ENCODE peak calls at places on chromosome 1, in four cellular contexts. J is NCI-H2081, D is Calu3, W is tibial artery. M is an unnamed sample.

GRCh38 chr1:62439652-62440371 is 3.0 kb downstream of the USP1 start:
- DNase-seq in D (no peak), W (no peak), J (no peak), M (no peak)

GRCh38 chr1:212315907-212316306 is 30.7 kb downstream of the PPP2R5A start:
- DNase-seq in D (peak; percentile 41), W (no peak), J (no peak), M (peak; percentile 34)

GRCh38 chr1:61120307-61120840 is 38.0 kb downstream of the NFIA start:
- DNase-seq in J (no peak), W (no peak), D (no peak), M (no peak)

GRCh38 chr1:10835423-10836421 is 39.3 kb upstream of the CASZ1 start:
- DNase-seq in W (no peak), D (peak; percentile 34), J (peak; percentile 97), M (peak; percentile 93)

GRCh38 chr1:183236158-183236725 is 50.2 kb downstream of the LAMC2 start:
- DNase-seq in J (no peak), D (no peak), W (no peak), M (no peak)

GRCh38 chr1:25056536-25056935 is 126.5 kb upstream of the RUNX3 start:
- DNase-seq in D (no peak), W (no peak), J (no peak), M (no peak)

GRCh38 chr1:232557661-232558260 is 72.2 kb downstream of the SIPA1L2 start:
- DNase-seq in J (no peak), D (no peak), W (no peak), M (peak; percentile 72)

GRCh38 chr1:115670476-115671175 is 28.9 kb downstream of the VANGL1 start:
- DNase-seq in D (no peak), W (no peak), J (peak; percentile 65), M (peak; percentile 83)

GRCh38 chr1:209937996-209938959 is at the start of gene SYT14:
- DNase-seq in D (peak; percentile 29), W (no peak), J (peak; percentile 83), M (peak; percentile 83)

GRCh38 chr1:167441222-167441621 is 77.1 kb downstream of the CD247 start:
- DNase-seq in J (no peak), D (no peak), W (no peak), M (no peak)

GRCh38 chr1:165837838-165838364 is 10.5 kb downstream of the UCK2 start:
- DNase-seq in D (no peak), J (no peak), W (no peak), M (no peak)

GRCh38 chr1:64038965-64039926 is 164.2 kb upstream of the UBE2U start:
- DNase-seq in J (no peak), W (peak; percentile 79), D (peak; percentile 51), M (no peak)

GRCh38 chr1:209661081-209661480 is 8.9 kb upstream of the LAMB3 start:
- DNase-seq in J (no peak), D (no peak), W (no peak), M (no peak)

GRCh38 chr1:83716641-83717040 is 282.3 kb downstream of the TTLL7 start:
- DNase-seq in W (no peak), J (no peak), D (no peak), M (no peak)

GRCh38 chr1:93416183-93416582 is 31.7 kb upstream of the FNBP1L start:
- DNase-seq in W (no peak), J (no peak), D (no peak), M (no peak)

GRCh38 chr1:43035821-43036456 is 77.3 kb upstream of the SLC2A1 start:
- DNase-seq in W (no peak), J (no peak), D (no peak), M (no peak)

GRCh38 chr1:3787347-3787710 is 9.0 kb downstream of the LRRC47 start:
- DNase-seq in J (no peak), D (no peak), W (no peak), M (no peak)

GRCh38 chr1:172394167-172394751 is 26.2 kb upstream of the C1orf105 start:
- DNase-seq in J (no peak), D (peak; percentile 29), W (no peak), M (no peak)

GRCh38 chr1:59604191-59604590 is 210.6 kb upstream of the HOOK1 start:
- DNase-seq in D (no peak), W (no peak), J (no peak), M (no peak)

GRCh38 chr1:24656046-24656445 is 12.9 kb downstream of the SRRM1 start:
- DNase-seq in J (no peak), W (no peak), D (no peak), M (no peak)

GRCh38 chr1:18539171-18539570 is 58.4 kb downstream of the KLHDC7A start:
- DNase-seq in W (no peak), D (peak; percentile 15), J (no peak), M (no peak)

GRCh38 chr1:6245869-6246496 is 2.0 kb downstream of the HES3 start:
- DNase-seq in W (no peak), J (peak; percentile 82), D (no peak), M (peak; percentile 74)

GRCh38 chr1:156598731-156599432 is 2.4 kb downstream of the GPATCH4 start:
- DNase-seq in J (no peak), W (no peak), D (no peak), M (no peak)

GRCh38 chr1:23984417-23985186 is 4.5 kb upstream of the SRSF10 start:
- DNase-seq in W (no peak), D (peak; percentile 42), J (no peak), M (peak; percentile 5)

GRCh38 chr1:9321480-9321849 is 28.8 kb downstream of the SPSB1 start:
- DNase-seq in W (no peak), D (no peak), J (no peak), M (no peak)

GRCh38 chr1:240027059-240027462 is 64.6 kb upstream of the FMN2 start:
- DNase-seq in D (peak; percentile 56), W (no peak), J (peak; percentile 64), M (peak; percentile 38)

GRCh38 chr1:92410706-92411105 is 76.0 kb downstream of the GFI1 start:
- DNase-seq in W (no peak), J (no peak), D (no peak), M (no peak)

GRCh38 chr1:107934573-107934972 is 30.4 kb downstream of the VAV3 start:
- DNase-seq in W (no peak), J (no peak), D (no peak), M (no peak)

GRCh38 chr1:54188291-54188690 is 11.5 kb downstream of the CYB5RL start:
- DNase-seq in W (no peak), J (no peak), D (no peak), M (no peak)

GRCh38 chr1:233440952-233441401 is 113.5 kb downstream of the MAP3K21 start:
- DNase-seq in D (peak; percentile 40), J (peak; percentile 78), W (no peak), M (peak; percentile 66)

GRCh38 chr1:226575436-226576390 is 27.1 kb downstream of the STUM start:
- DNase-seq in W (no peak), J (no peak), D (no peak), M (peak; percentile 54)

GRCh38 chr1:201212056-201212455 is 21.4 kb downstream of the IGFN1 start:
- DNase-seq in D (no peak), W (no peak), J (no peak), M (no peak)

GRCh38 chr1:204408074-204408507 is 3.5 kb downstream of the PPP1R15B start:
- DNase-seq in J (peak; percentile 6), D (peak; percentile 57), W (peak; percentile 83), M (no peak)

GRCh38 chr1:180482425-180483275 is 19.7 kb downstream of the ACBD6 start:
- DNase-seq in J (peak; percentile 25), W (no peak), D (peak; percentile 44), M (peak; percentile 43)

GRCh38 chr1:31579374-31579773 is 3.1 kb downstream of the TINAGL1 start:
- DNase-seq in W (no peak), D (no peak), J (no peak), M (no peak)

GRCh38 chr1:239909894-239910293 is 181.8 kb upstream of the FMN2 start:
- DNase-seq in D (no peak), J (no peak), W (no peak), M (no peak)

GRCh38 chr1:235358899-235359298 is 8.3 kb upstream of the TBCE start:
- DNase-seq in D (no peak), J (no peak), W (no peak), M (no peak)